ENCODE peak calls at places on chromosomes 6 and 20, in six cellular contexts. One of them, this sample, is unnamed.

GRCh38 chr6:168117942-168118341 is 38.9 kb upstream of the FRMD1 start:
- DNase-seq in tibial nerve: no peak
- DNase-seq in breast epithelium: no peak
- DNase-seq in heart left ventricle: no peak
- DNase-seq in heart right ventricle: no peak
- DNase-seq in transverse colon: no peak
- DNase-seq in this sample: no peak

GRCh38 chr6:143673638-143674037 is 4.1 kb upstream of the PHACTR2 start:
- DNase-seq in heart left ventricle: no peak
- DNase-seq in transverse colon: peak; percentile 52
- DNase-seq in heart right ventricle: no peak
- DNase-seq in tibial nerve: no peak
- DNase-seq in breast epithelium: no peak
- DNase-seq in this sample: no peak

GRCh38 chr6:88869263-88870023 is 94.0 kb downstream of the RNGTT start:
- DNase-seq in transverse colon: no peak
- DNase-seq in heart left ventricle: no peak
- DNase-seq in breast epithelium: no peak
- DNase-seq in heart right ventricle: no peak
- DNase-seq in tibial nerve: no peak
- DNase-seq in this sample: no peak

GRCh38 chr6:157821342-157822033 is 1.6 kb upstream of the SNX9 start:
- DNase-seq in transverse colon: no peak
- DNase-seq in heart right ventricle: no peak
- DNase-seq in heart left ventricle: no peak
- DNase-seq in breast epithelium: no peak
- DNase-seq in tibial nerve: no peak
- DNase-seq in this sample: no peak

GRCh38 chr20:56718816-56719215 is 89.7 kb downstream of the TFAP2C start:
- DNase-seq in heart right ventricle: no peak
- DNase-seq in transverse colon: no peak
- DNase-seq in tibial nerve: no peak
- DNase-seq in breast epithelium: no peak
- DNase-seq in heart left ventricle: no peak
- DNase-seq in this sample: no peak

GRCh38 chr6:138404666-138405337 is 779 bp downstream of the HEBP2 start:
- DNase-seq in transverse colon: peak; percentile 44
- DNase-seq in heart right ventricle: no peak
- DNase-seq in tibial nerve: no peak
- DNase-seq in heart left ventricle: peak; percentile 22
- DNase-seq in breast epithelium: no peak
- DNase-seq in this sample: peak; percentile 5

GRCh38 chr6:148395583-148396101 is 53.0 kb downstream of the SASH1 start:
- DNase-seq in heart right ventricle: peak; percentile 48
- DNase-seq in transverse colon: no peak
- DNase-seq in heart left ventricle: peak; percentile 35
- DNase-seq in breast epithelium: peak; percentile 48
- DNase-seq in tibial nerve: no peak
- DNase-seq in this sample: peak; percentile 28

GRCh38 chr6:14732845-14733757 is 512.8 kb upstream of the JARID2 start:
- DNase-seq in breast epithelium: no peak
- DNase-seq in tibial nerve: no peak
- DNase-seq in heart right ventricle: no peak
- DNase-seq in heart left ventricle: no peak
- DNase-seq in transverse colon: no peak
- DNase-seq in this sample: no peak

GRCh38 chr6:150865406-150866146 is at the start of gene MTHFD1L:
- DNase-seq in transverse colon: peak; percentile 80
- DNase-seq in tibial nerve: peak; percentile 41
- DNase-seq in heart left ventricle: peak; percentile 76
- DNase-seq in breast epithelium: peak; percentile 49
- DNase-seq in heart right ventricle: peak; percentile 60
- DNase-seq in this sample: no peak

GRCh38 chr20:62523473-62524203 is 47.8 kb upstream of the GATA5 start:
- DNase-seq in transverse colon: no peak
- DNase-seq in tibial nerve: no peak
- DNase-seq in heart right ventricle: no peak
- DNase-seq in heart left ventricle: no peak
- DNase-seq in breast epithelium: no peak
- DNase-seq in this sample: no peak

GRCh38 chr20:2080532-2081224 is 20.9 kb upstream of the STK35 start:
- DNase-seq in tibial nerve: no peak
- DNase-seq in transverse colon: no peak
- DNase-seq in heart right ventricle: no peak
- DNase-seq in breast epithelium: no peak
- DNase-seq in heart left ventricle: no peak
- DNase-seq in this sample: no peak

GRCh38 chr6:29907637-29908340 is 34.5 kb upstream of the HLA-A start:
- DNase-seq in breast epithelium: no peak
- DNase-seq in heart left ventricle: no peak
- DNase-seq in heart right ventricle: no peak
- DNase-seq in transverse colon: no peak
- DNase-seq in tibial nerve: no peak
- DNase-seq in this sample: no peak

GRCh38 chr6:147578883-147579282 is 70.4 kb downstream of the SAMD5 start:
- DNase-seq in tibial nerve: no peak
- DNase-seq in heart right ventricle: no peak
- DNase-seq in heart left ventricle: no peak
- DNase-seq in breast epithelium: no peak
- DNase-seq in transverse colon: no peak
- DNase-seq in this sample: no peak

GRCh38 chr6:111406200-111406711 is 76.8 kb downstream of the REV3L start:
- DNase-seq in heart left ventricle: no peak
- DNase-seq in transverse colon: no peak
- DNase-seq in breast epithelium: no peak
- DNase-seq in heart right ventricle: no peak
- DNase-seq in tibial nerve: no peak
- DNase-seq in this sample: no peak

GRCh38 chr20:6718660-6719059 is 48.8 kb upstream of the BMP2 start:
- DNase-seq in breast epithelium: no peak
- DNase-seq in transverse colon: no peak
- DNase-seq in heart right ventricle: no peak
- DNase-seq in tibial nerve: no peak
- DNase-seq in heart left ventricle: no peak
- DNase-seq in this sample: no peak

GRCh38 chr20:17137692-17138091 is 89.1 kb upstream of the PCSK2 start:
- DNase-seq in heart right ventricle: no peak
- DNase-seq in transverse colon: no peak
- DNase-seq in tibial nerve: no peak
- DNase-seq in heart left ventricle: no peak
- DNase-seq in breast epithelium: no peak
- DNase-seq in this sample: no peak

GRCh38 chr6:17038316-17038715 is 63.5 kb upstream of the STMND1 start:
- DNase-seq in breast epithelium: no peak
- DNase-seq in heart left ventricle: no peak
- DNase-seq in tibial nerve: no peak
- DNase-seq in heart right ventricle: no peak
- DNase-seq in transverse colon: no peak
- DNase-seq in this sample: no peak

GRCh38 chr6:46023216-46023915 is 7.7 kb upstream of the CLIC5 start:
- DNase-seq in heart right ventricle: no peak
- DNase-seq in heart left ventricle: no peak
- DNase-seq in transverse colon: no peak
- DNase-seq in breast epithelium: no peak
- DNase-seq in tibial nerve: peak; percentile 25
- DNase-seq in this sample: peak; percentile 56

GRCh38 chr20:22471156-22471836 is 113.1 kb downstream of the FOXA2 start:
- DNase-seq in heart left ventricle: no peak
- DNase-seq in breast epithelium: no peak
- DNase-seq in transverse colon: peak; percentile 64
- DNase-seq in tibial nerve: no peak
- DNase-seq in heart right ventricle: no peak
- DNase-seq in this sample: no peak

DNA sequence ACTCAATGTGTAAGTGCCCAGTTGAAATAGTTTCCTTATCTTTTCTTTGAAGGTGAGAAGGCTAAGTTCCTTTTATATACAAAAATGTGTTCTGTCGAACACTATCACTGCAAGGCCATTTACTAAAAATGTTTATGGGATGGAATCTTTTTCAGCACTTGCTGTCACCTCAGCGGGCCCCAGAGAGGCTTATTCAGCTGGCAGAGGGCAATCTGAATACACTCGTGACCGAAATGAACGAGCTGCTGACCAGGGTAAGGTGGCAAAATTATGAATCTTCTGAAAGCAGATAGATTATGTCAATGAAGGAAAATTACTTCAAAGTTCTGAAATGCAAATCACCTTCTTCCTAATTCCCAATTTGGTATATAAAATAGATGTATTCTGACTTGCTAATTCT is 340.2 kb downstream of the ARHGAP18 start:
- DNase-seq in heart left ventricle: peak; percentile 17
- DNase-seq in tibial nerve: no peak
- DNase-seq in heart right ventricle: no peak
- DNase-seq in breast epithelium: no peak
- DNase-seq in transverse colon: no peak
- DNase-seq in this sample: no peak
- TF ChIP-seq CTCF in heart left ventricle: no peak
- TF ChIP-seq CTCF in tibial nerve: no peak
- TF ChIP-seq CTCF in heart right ventricle: no peak
- TF ChIP-seq CTCF in breast epithelium: no peak
- TF ChIP-seq CTCF in transverse colon: no peak
- TF ChIP-seq CTCF in this sample: no peak

GRCh38 chr20:47356220-47356525 is 326 bp downstream of the ZMYND8 start:
- DNase-seq in heart left ventricle: no peak
- DNase-seq in transverse colon: no peak
- DNase-seq in heart right ventricle: no peak
- DNase-seq in breast epithelium: no peak
- DNase-seq in tibial nerve: no peak
- DNase-seq in this sample: no peak
- H3K4me3 ChIP-seq in heart left ventricle: no peak overlapping the region
- H3K4me3 ChIP-seq in transverse colon: no peak overlapping the region
- H3K4me3 ChIP-seq in heart right ventricle: peak overlapping the region; percentile 39
- H3K4me3 ChIP-seq in breast epithelium: peak overlapping the region; percentile 39
- H3K4me3 ChIP-seq in tibial nerve: peak overlapping the region; percentile 21
- H3K4me3 ChIP-seq in this sample: peak overlapping the region; percentile 14

GRCh38 chr6:50998905-50999304 is 180.2 kb downstream of the TFAP2B start:
- DNase-seq in heart right ventricle: no peak
- DNase-seq in heart left ventricle: no peak
- DNase-seq in breast epithelium: no peak
- DNase-seq in tibial nerve: no peak
- DNase-seq in transverse colon: no peak
- DNase-seq in this sample: no peak
- H3K36me3 ChIP-seq in heart right ventricle: no peaks in the 10 kb centered on the region
- H3K36me3 ChIP-seq in heart left ventricle: no peaks in the 10 kb centered on the region
- H3K36me3 ChIP-seq in breast epithelium: no peaks in the 10 kb centered on the region
- H3K36me3 ChIP-seq in tibial nerve: no peaks in the 10 kb centered on the region
- H3K36me3 ChIP-seq in transverse colon: no peaks in the 10 kb centered on the region
- H3K36me3 ChIP-seq in this sample: no peaks in the 10 kb centered on the region

GRCh38 chr20:57894522-57894921 is 184.7 kb upstream of the PMEPA1 start:
- DNase-seq in tibial nerve: no peak
- DNase-seq in heart right ventricle: no peak
- DNase-seq in breast epithelium: no peak
- DNase-seq in transverse colon: no peak
- DNase-seq in heart left ventricle: no peak
- DNase-seq in this sample: no peak
- TF ChIP-seq CTCF in tibial nerve: no peak
- TF ChIP-seq CTCF in heart right ventricle: no peak
- TF ChIP-seq CTCF in breast epithelium: no peak
- TF ChIP-seq CTCF in transverse colon: no peak
- TF ChIP-seq CTCF in heart left ventricle: no peak
- TF ChIP-seq CTCF in this sample: no peak

DNA sequence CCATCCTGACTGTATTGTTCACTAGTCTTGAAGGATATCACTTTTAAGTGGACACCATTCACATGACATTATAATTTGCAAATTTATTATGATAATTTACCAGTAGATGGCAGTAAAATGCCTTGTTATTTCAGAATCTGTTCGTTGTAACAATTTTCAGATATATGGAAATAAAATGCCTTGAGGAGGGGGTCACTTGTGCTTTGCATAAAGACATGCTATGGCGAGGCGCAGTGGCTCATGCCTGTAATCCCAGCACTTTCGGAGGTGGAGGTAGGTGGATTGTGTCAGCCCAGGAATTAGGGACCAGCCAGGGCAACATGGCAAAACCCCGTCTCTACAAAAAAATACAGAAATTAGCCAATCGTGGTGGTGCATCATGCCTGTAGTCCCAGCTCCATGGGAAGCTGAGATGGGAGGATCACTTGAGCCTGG is 9.0 kb upstream of the NCOA6 start:
- DNase-seq in tibial nerve: no peak
- DNase-seq in breast epithelium: no peak
- DNase-seq in transverse colon: no peak
- DNase-seq in heart right ventricle: no peak
- DNase-seq in heart left ventricle: no peak
- DNase-seq in this sample: no peak
- H3K4me3 ChIP-seq in tibial nerve: no peak overlapping the region
- H3K4me3 ChIP-seq in breast epithelium: no peak overlapping the region
- H3K4me3 ChIP-seq in transverse colon: no peak overlapping the region
- H3K4me3 ChIP-seq in heart right ventricle: no peak overlapping the region
- H3K4me3 ChIP-seq in heart left ventricle: no peak overlapping the region
- H3K4me3 ChIP-seq in this sample: no peak overlapping the region